ENCODE peak calls at places on chromosomes 13 and 19, in nine cellular contexts. O is activated CD4-positive, alpha-beta memory T cell treated with anti-CD3 and anti-CD28 coated beads, Interleukin-2, amount 10 ng/mL, durations not matched to agents 7 days and 5 days; K is WTC11; S is MV-4-11; Q is AG09319; U is stimulated activated naive CD8-positive, alpha-beta T cell treated with anti-CD3 and anti-CD28 coated beads, Interleukin-15, amount 100 ng/mL, for 72 hours; R is heart left ventricle; E is stromal cell of bone marrow; V is activated T-helper 1 cell treated with anti-CD3 and anti-CD28 coated beads, Interleukin-12 subunit alpha, Interleukin-12 subunit beta, Interleukin-2, Interleukin-4 antibody, amounts not matched to agents 30 ng/mL and 10 ng/mL and 1 ng/mL, durations not matched to agents 14 hours and 24 hours and 36 hours. C is an unnamed sample.

GRCh38 chr13:97434417-97435296 is 688 bp downstream of the RAP2A start:
- DNase-seq in Q (no peak), S (no peak), V (peak), R (peak), U (peak), E (no peak), K (peak), O (peak), C (peak)

GRCh38 chr13:44680746-44681355 is 104.7 kb upstream of the TSC22D1 start:
- DNase-seq in V (no peak), O (no peak), K (no peak), Q (no peak), U (no peak), R (no peak), E (no peak), S (no peak), C (no peak)

GRCh38 chr13:83752141-83752540 is 130.1 kb downstream of the SLITRK1 start:
- DNase-seq in O (no peak), E (no peak), V (no peak), S (no peak), U (no peak), K (no peak), Q (no peak), R (no peak), C (no peak)

GRCh38 chr19:31694761-31695160 is 345.5 kb upstream of the TSHZ3 start:
- DNase-seq in Q (no peak), O (no peak), S (no peak), V (no peak), U (no peak), K (no peak), E (no peak), R (no peak), C (no peak)

GRCh38 chr13:83325454-83325853 is 556.8 kb downstream of the SLITRK1 start:
- DNase-seq in U (no peak), Q (peak), O (no peak), V (no peak), E (peak), S (no peak), R (no peak), K (no peak), C (no peak)

GRCh38 chr19:45526143-45526542 is 18.9 kb downstream of the VASP start:
- DNase-seq in Q (no peak), S (no peak), E (peak), R (peak), U (no peak), V (no peak), K (peak), O (no peak), C (no peak)

GRCh38 chr19:38658462-38659306 is 11.2 kb downstream of the ACTN4 start:
- DNase-seq in U (no peak), K (no peak), R (no peak), Q (peak), V (no peak), E (peak), O (no peak), S (no peak), C (no peak)

GRCh38 chr19:58584498-58585441 is 11.6 kb upstream of the MZF1 start:
- DNase-seq in Q (no peak), R (no peak), U (no peak), S (no peak), O (no peak), E (no peak), V (no peak), K (no peak), C (no peak)

GRCh38 chr19:11136400-11137101 is 19.0 kb downstream of the SPC24 start:
- DNase-seq in E (no peak), Q (no peak), O (no peak), V (no peak), R (no peak), K (no peak), U (no peak), S (peak), C (no peak)

GRCh38 chr13:46160474-46161066 is 21.4 kb downstream of the LCP1 start:
- DNase-seq in R (no peak), E (peak), U (peak), S (peak), Q (peak), K (no peak), V (peak), O (no peak), C (peak)

GRCh38 chr19:51514866-51515481 is 13.4 kb upstream of the SIGLEC12 start:
- DNase-seq in K (no peak), U (no peak), E (peak), Q (peak), R (no peak), V (peak), O (no peak), S (peak), C (peak)

GRCh38 chr13:97395437-97396136 is 38.4 kb upstream of the RAP2A start:
- DNase-seq in O (no peak), K (no peak), U (no peak), Q (no peak), V (no peak), E (peak), S (no peak), R (no peak), C (no peak)

GRCh38 chr13:26255717-26256277 is 1.9 kb downstream of the CDK8 start:
- DNase-seq in O (no peak), U (no peak), R (no peak), E (no peak), Q (no peak), V (no peak), S (peak), K (no peak), C (no peak)

GRCh38 chr13:28540612-28541011 is 45.7 kb upstream of the FLT1 start:
- DNase-seq in Q (no peak), K (no peak), V (no peak), U (no peak), R (no peak), S (no peak), E (no peak), O (no peak), C (no peak)

GRCh38 chr13:105452895-105453294 is 1082.6 kb downstream of the EFNB2 start:
- DNase-seq in U (no peak), Q (no peak), S (no peak), O (no peak), E (no peak), R (no peak), V (no peak), K (no peak), C (no peak)